ENCODE peak calls at places on chromosomes 1 and 21, in six cellular contexts. One of them, this sample, is unnamed.

GRCh38 chr1:151693057-151693651 is 23.4 kb downstream of the CELF3 start:
- DNase-seq in fibroblast of pulmonary artery: peak
- DNase-seq in lower leg skin: no peak
- DNase-seq in pancreas: no peak
- DNase-seq in HFF-Myc: no peak
- DNase-seq in GM20000: no peak
- DNase-seq in this sample: no peak

GRCh38 chr1:229431270-229432115 is 2.4 kb downstream of the ACTA1 start:
- DNase-seq in lower leg skin: no peak
- DNase-seq in pancreas: no peak
- DNase-seq in fibroblast of pulmonary artery: no peak
- DNase-seq in GM20000: peak
- DNase-seq in HFF-Myc: no peak
- DNase-seq in this sample: no peak

GRCh38 chr1:230321741-230322420 is 104.3 kb downstream of the PGBD5 start:
- DNase-seq in lower leg skin: no peak
- DNase-seq in fibroblast of pulmonary artery: no peak
- DNase-seq in pancreas: no peak
- DNase-seq in HFF-Myc: no peak
- DNase-seq in GM20000: no peak
- DNase-seq in this sample: no peak

GRCh38 chr1:204254031-204254661 is 40.4 kb upstream of the GOLT1A start:
- DNase-seq in HFF-Myc: no peak
- DNase-seq in GM20000: no peak
- DNase-seq in pancreas: no peak
- DNase-seq in lower leg skin: peak
- DNase-seq in fibroblast of pulmonary artery: peak
- DNase-seq in this sample: peak

GRCh38 chr1:24904731-24905354 is 25.2 kb downstream of the RUNX3 start:
- DNase-seq in pancreas: no peak
- DNase-seq in GM20000: no peak
- DNase-seq in lower leg skin: no peak
- DNase-seq in HFF-Myc: no peak
- DNase-seq in fibroblast of pulmonary artery: no peak
- DNase-seq in this sample: no peak

GRCh38 chr1:48471103-48471502 is 901 bp downstream of the SPATA6 start:
- DNase-seq in fibroblast of pulmonary artery: peak
- DNase-seq in HFF-Myc: no peak
- DNase-seq in GM20000: no peak
- DNase-seq in lower leg skin: no peak
- DNase-seq in pancreas: no peak
- DNase-seq in this sample: no peak

GRCh38 chr1:16122916-16123315 is 33.0 kb downstream of the EPHA2 start:
- DNase-seq in GM20000: peak
- DNase-seq in HFF-Myc: peak
- DNase-seq in fibroblast of pulmonary artery: peak
- DNase-seq in lower leg skin: peak
- DNase-seq in pancreas: no peak
- DNase-seq in this sample: peak

GRCh38 chr1:187920976-187921375 is 1092.2 kb downstream of the PLA2G4A start:
- DNase-seq in pancreas: no peak
- DNase-seq in fibroblast of pulmonary artery: no peak
- DNase-seq in GM20000: no peak
- DNase-seq in HFF-Myc: no peak
- DNase-seq in lower leg skin: no peak
- DNase-seq in this sample: no peak

GRCh38 chr1:48207131-48207530 is 15.4 kb upstream of the SLC5A9 start:
- DNase-seq in fibroblast of pulmonary artery: no peak
- DNase-seq in pancreas: no peak
- DNase-seq in GM20000: no peak
- DNase-seq in lower leg skin: no peak
- DNase-seq in HFF-Myc: no peak
- DNase-seq in this sample: no peak

GRCh38 chr1:75550559-75550958 is 60.4 kb downstream of the SLC44A5 start:
- DNase-seq in pancreas: no peak
- DNase-seq in lower leg skin: no peak
- DNase-seq in HFF-Myc: no peak
- DNase-seq in GM20000: no peak
- DNase-seq in fibroblast of pulmonary artery: no peak
- DNase-seq in this sample: no peak

GRCh38 chr1:21783679-21784603 is 992 bp upstream of the USP48 start:
- DNase-seq in lower leg skin: peak
- DNase-seq in pancreas: peak
- DNase-seq in GM20000: no peak
- DNase-seq in HFF-Myc: peak
- DNase-seq in fibroblast of pulmonary artery: peak
- DNase-seq in this sample: peak

GRCh38 chr1:206651958-206652890 is 16.9 kb downstream of the DYRK3 start:
- DNase-seq in pancreas: no peak
- DNase-seq in GM20000: no peak
- DNase-seq in fibroblast of pulmonary artery: no peak
- DNase-seq in lower leg skin: no peak
- DNase-seq in HFF-Myc: no peak
- DNase-seq in this sample: no peak

GRCh38 chr1:11740258-11741192 is 4.6 kb downstream of the AGTRAP start:
- DNase-seq in GM20000: no peak
- DNase-seq in pancreas: no peak
- DNase-seq in lower leg skin: no peak
- DNase-seq in HFF-Myc: no peak
- DNase-seq in fibroblast of pulmonary artery: no peak
- DNase-seq in this sample: no peak

GRCh38 chr1:84603223-84603622 is 29.0 kb upstream of the CTBS start:
- DNase-seq in pancreas: no peak
- DNase-seq in fibroblast of pulmonary artery: peak
- DNase-seq in HFF-Myc: no peak
- DNase-seq in GM20000: no peak
- DNase-seq in lower leg skin: no peak
- DNase-seq in this sample: no peak

GRCh38 chr21:38798481-38798882 is 7.2 kb upstream of the ETS2 start:
- DNase-seq in HFF-Myc: no peak
- DNase-seq in lower leg skin: no peak
- DNase-seq in pancreas: no peak
- DNase-seq in fibroblast of pulmonary artery: peak
- DNase-seq in GM20000: no peak
- DNase-seq in this sample: no peak

GRCh38 chr1:223243441-223244050 is 100.5 kb upstream of the TLR5 start:
- DNase-seq in HFF-Myc: no peak
- DNase-seq in GM20000: no peak
- DNase-seq in pancreas: no peak
- DNase-seq in lower leg skin: no peak
- DNase-seq in fibroblast of pulmonary artery: no peak
- DNase-seq in this sample: no peak

GRCh38 chr1:47679826-47680225 is 242.0 kb downstream of the FOXD2 start:
- DNase-seq in fibroblast of pulmonary artery: no peak
- DNase-seq in pancreas: no peak
- DNase-seq in lower leg skin: no peak
- DNase-seq in HFF-Myc: no peak
- DNase-seq in GM20000: no peak
- DNase-seq in this sample: no peak

GRCh38 chr1:26327956-26328362 is 10.2 kb downstream of the CD52 start:
- DNase-seq in lower leg skin: no peak
- DNase-seq in fibroblast of pulmonary artery: no peak
- DNase-seq in HFF-Myc: no peak
- DNase-seq in pancreas: no peak
- DNase-seq in GM20000: no peak
- DNase-seq in this sample: no peak

GRCh38 chr1:96376846-96377245 is 344.7 kb upstream of the PTBP2 start:
- DNase-seq in lower leg skin: no peak
- DNase-seq in pancreas: no peak
- DNase-seq in HFF-Myc: no peak
- DNase-seq in GM20000: no peak
- DNase-seq in fibroblast of pulmonary artery: no peak
- DNase-seq in this sample: no peak

GRCh38 chr21:33412832-33413519 is 9.8 kb downstream of the IFNGR2 start:
- DNase-seq in HFF-Myc: no peak
- DNase-seq in pancreas: peak
- DNase-seq in GM20000: peak
- DNase-seq in fibroblast of pulmonary artery: no peak
- DNase-seq in lower leg skin: no peak
- DNase-seq in this sample: no peak

GRCh38 chr1:32014937-32015363 is 1.3 kb downstream of the KHDRBS1 start:
- DNase-seq in HFF-Myc: no peak
- DNase-seq in lower leg skin: no peak
- DNase-seq in fibroblast of pulmonary artery: no peak
- DNase-seq in GM20000: peak
- DNase-seq in pancreas: no peak
- DNase-seq in this sample: no peak

GRCh38 chr1:77540501-77541161 is 141.8 kb downstream of the ZZZ3 start:
- DNase-seq in fibroblast of pulmonary artery: peak
- DNase-seq in HFF-Myc: no peak
- DNase-seq in pancreas: no peak
- DNase-seq in GM20000: peak
- DNase-seq in lower leg skin: no peak
- DNase-seq in this sample: no peak

GRCh38 chr1:50208296-50208695 is 99.6 kb downstream of the ELAVL4 start:
- DNase-seq in HFF-Myc: no peak
- DNase-seq in pancreas: no peak
- DNase-seq in lower leg skin: no peak
- DNase-seq in fibroblast of pulmonary artery: no peak
- DNase-seq in GM20000: no peak
- DNase-seq in this sample: no peak

GRCh38 chr1:180248176-180248575 is 18.1 kb downstream of the LHX4 start:
- DNase-seq in pancreas: no peak
- DNase-seq in lower leg skin: no peak
- DNase-seq in HFF-Myc: no peak
- DNase-seq in GM20000: no peak
- DNase-seq in fibroblast of pulmonary artery: no peak
- DNase-seq in this sample: no peak

GRCh38 chr1:56266355-56266754 is 313.0 kb downstream of the PLPP3 start:
- DNase-seq in pancreas: no peak
- DNase-seq in GM20000: no peak
- DNase-seq in fibroblast of pulmonary artery: no peak
- DNase-seq in HFF-Myc: no peak
- DNase-seq in lower leg skin: no peak
- DNase-seq in this sample: no peak

GRCh38 chr1:242129103-242129502 is 130.2 kb upstream of the MAP1LC3C start:
- DNase-seq in lower leg skin: no peak
- DNase-seq in HFF-Myc: no peak
- DNase-seq in pancreas: no peak
- DNase-seq in fibroblast of pulmonary artery: no peak
- DNase-seq in GM20000: no peak
- DNase-seq in this sample: no peak

GRCh38 chr1:243496173-243496553 is 240.3 kb downstream of the SDCCAG8 start:
- DNase-seq in GM20000: no peak
- DNase-seq in lower leg skin: no peak
- DNase-seq in pancreas: no peak
- DNase-seq in HFF-Myc: no peak
- DNase-seq in fibroblast of pulmonary artery: no peak
- DNase-seq in this sample: no peak

GRCh38 chr21:45510466-45510955 is 31.7 kb downstream of the SLC19A1 start:
- DNase-seq in lower leg skin: no peak
- DNase-seq in pancreas: no peak
- DNase-seq in GM20000: no peak
- DNase-seq in fibroblast of pulmonary artery: no peak
- DNase-seq in HFF-Myc: no peak
- DNase-seq in this sample: no peak

GRCh38 chr1:157073944-157074685 is 25.5 kb downstream of the ETV3L start:
- DNase-seq in lower leg skin: peak
- DNase-seq in HFF-Myc: peak
- DNase-seq in fibroblast of pulmonary artery: peak
- DNase-seq in pancreas: peak
- DNase-seq in GM20000: no peak
- DNase-seq in this sample: peak

GRCh38 chr1:17572264-17572985 is 32.9 kb downstream of the ARHGEF10L start:
- DNase-seq in HFF-Myc: no peak
- DNase-seq in lower leg skin: no peak
- DNase-seq in pancreas: no peak
- DNase-seq in GM20000: no peak
- DNase-seq in fibroblast of pulmonary artery: no peak
- DNase-seq in this sample: no peak
- TF ChIP-seq CTCF in HFF-Myc: peak
- TF ChIP-seq CTCF in lower leg skin: no peak
- TF ChIP-seq CTCF in pancreas: no peak
- TF ChIP-seq CTCF in GM20000: peak
- TF ChIP-seq CTCF in fibroblast of pulmonary artery: no peak
- TF ChIP-seq CTCF in this sample: no peak

GRCh38 chr1:17839641-17840196 is 84.6 kb downstream of the ACTL8 start:
- DNase-seq in HFF-Myc: no peak
- DNase-seq in pancreas: no peak
- DNase-seq in GM20000: no peak
- DNase-seq in lower leg skin: no peak
- DNase-seq in fibroblast of pulmonary artery: no peak
- DNase-seq in this sample: no peak

GRCh38 chr1:17834561-17835100 is 79.5 kb downstream of the ACTL8 start:
- DNase-seq in lower leg skin: no peak
- DNase-seq in HFF-Myc: no peak
- DNase-seq in GM20000: no peak
- DNase-seq in fibroblast of pulmonary artery: no peak
- DNase-seq in pancreas: no peak
- DNase-seq in this sample: no peak

GRCh38 chr1:17841944-17842343 is 86.8 kb downstream of the ACTL8 start:
- DNase-seq in fibroblast of pulmonary artery: no peak
- DNase-seq in GM20000: no peak
- DNase-seq in pancreas: no peak
- DNase-seq in HFF-Myc: no peak
- DNase-seq in lower leg skin: no peak
- DNase-seq in this sample: no peak

GRCh38 chr1:17833661-17834501 is 78.7 kb downstream of the ACTL8 start:
- DNase-seq in lower leg skin: no peak
- DNase-seq in pancreas: no peak
- DNase-seq in HFF-Myc: no peak
- DNase-seq in GM20000: no peak
- DNase-seq in fibroblast of pulmonary artery: no peak
- DNase-seq in this sample: no peak

DNA sequence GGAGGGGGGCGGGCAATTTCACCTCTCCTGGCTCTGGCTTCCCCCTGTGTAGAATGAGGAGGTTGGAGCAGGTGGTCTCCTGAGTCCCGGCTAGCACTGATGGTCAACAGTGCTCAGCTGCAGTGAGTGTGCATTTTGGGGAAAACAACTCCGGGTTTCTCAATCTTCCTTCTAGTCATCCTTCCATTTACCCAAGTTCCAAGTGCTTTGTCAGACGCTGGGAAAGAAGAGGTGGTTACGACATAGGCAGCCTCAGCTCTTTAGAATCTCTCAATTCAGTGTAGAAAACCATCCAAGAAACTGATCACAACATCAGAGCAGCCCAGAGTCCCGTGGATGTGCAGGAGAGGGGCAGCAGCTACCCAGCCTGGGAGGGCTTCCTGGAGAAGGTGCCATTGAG is 82.5 kb downstream of the ACTL8 start:
- DNase-seq in lower leg skin: no peak
- DNase-seq in HFF-Myc: no peak
- DNase-seq in fibroblast of pulmonary artery: peak
- DNase-seq in pancreas: no peak
- DNase-seq in GM20000: no peak
- DNase-seq in this sample: no peak
- TF ChIP-seq CTCF in lower leg skin: no peak
- TF ChIP-seq CTCF in HFF-Myc: no peak
- TF ChIP-seq CTCF in fibroblast of pulmonary artery: no peak
- TF ChIP-seq CTCF in pancreas: no peak
- TF ChIP-seq CTCF in GM20000: no peak
- TF ChIP-seq CTCF in this sample: no peak

GRCh38 chr1:17632541-17633193 is 93.2 kb downstream of the ARHGEF10L start:
- DNase-seq in GM20000: no peak
- DNase-seq in fibroblast of pulmonary artery: peak
- DNase-seq in pancreas: no peak
- DNase-seq in HFF-Myc: no peak
- DNase-seq in lower leg skin: no peak
- DNase-seq in this sample: no peak
- TF ChIP-seq CTCF in GM20000: no peak
- TF ChIP-seq CTCF in fibroblast of pulmonary artery: no peak
- TF ChIP-seq CTCF in pancreas: no peak
- TF ChIP-seq CTCF in HFF-Myc: no peak
- TF ChIP-seq CTCF in lower leg skin: no peak
- TF ChIP-seq CTCF in this sample: no peak

GRCh38 chr21:17513214-17514123 is 626 bp downstream of the CXADR start:
- DNase-seq in fibroblast of pulmonary artery: peak
- DNase-seq in pancreas: peak
- DNase-seq in HFF-Myc: no peak
- DNase-seq in lower leg skin: no peak
- DNase-seq in GM20000: peak
- DNase-seq in this sample: no peak
- TF ChIP-seq CTCF in fibroblast of pulmonary artery: peak
- TF ChIP-seq CTCF in pancreas: no peak
- TF ChIP-seq CTCF in HFF-Myc: no peak
- TF ChIP-seq CTCF in lower leg skin: no peak
- TF ChIP-seq CTCF in GM20000: no peak
- TF ChIP-seq CTCF in this sample: no peak

This sample was measured in AG09319.